ENCODE peak calls at places on chromosomes 5 and 9, in seven cellular contexts. J, F, L, H, P, Y and E are unnamed samples.

GRCh38 chr9:75960561-75960960 is 70.1 kb downstream of the PCSK5 start:
- DNase-seq in F (no peak), Y (no peak), H (no peak), J (no peak), P (no peak), L (no peak), E (no peak)

GRCh38 chr9:89249001-89249400 is 62.0 kb upstream of the CKS2 start:
- DNase-seq in H (no peak), P (no peak), Y (no peak), J (no peak), F (no peak), L (no peak), E (no peak)

GRCh38 chr5:137693951-137694721 is 41.8 kb downstream of the KLHL3 start:
- DNase-seq in H (no peak), Y (no peak), L (no peak), F (no peak), J (no peak), P (no peak), E (no peak)

GRCh38 chr5:112342364-112342763 is 76.7 kb downstream of the EPB41L4A start:
- DNase-seq in L (no peak), H (no peak), J (no peak), P (no peak), Y (no peak), F (no peak), E (no peak)

GRCh38 chr9:16058131-16058549 is 505.3 kb downstream of the CCDC171 start:
- DNase-seq in P (no peak), Y (no peak), J (no peak), H (peak; percentile 34), L (peak; percentile 91), F (no peak), E (no peak)

GRCh38 chr9:6068983-6069382 is 53.6 kb upstream of the RANBP6 start:
- DNase-seq in Y (no peak), L (no peak), P (no peak), H (no peak), F (no peak), J (no peak), E (no peak)

GRCh38 chr9:38024036-38024681 is 44.9 kb downstream of the SHB start:
- DNase-seq in Y (peak; percentile 64), L (peak; percentile 76), J (no peak), P (no peak), F (peak; percentile 75), H (peak; percentile 81), E (peak; percentile 60)

GRCh38 chr5:57850109-57850508 is 367.5 kb upstream of the ACTBL2 start:
- DNase-seq in P (no peak), L (no peak), Y (no peak), J (no peak), H (no peak), F (no peak), E (no peak)

GRCh38 chr5:167205881-167206280 is 1085.6 kb upstream of the WWC1 start:
- DNase-seq in P (no peak), J (no peak), L (no peak), H (no peak), Y (no peak), F (no peak), E (no peak)

GRCh38 chr5:65508978-65509377 is 27.3 kb upstream of the ADAMTS6 start:
- DNase-seq in Y (no peak), L (no peak), F (no peak), H (no peak), J (no peak), P (no peak), E (no peak)

DNA sequence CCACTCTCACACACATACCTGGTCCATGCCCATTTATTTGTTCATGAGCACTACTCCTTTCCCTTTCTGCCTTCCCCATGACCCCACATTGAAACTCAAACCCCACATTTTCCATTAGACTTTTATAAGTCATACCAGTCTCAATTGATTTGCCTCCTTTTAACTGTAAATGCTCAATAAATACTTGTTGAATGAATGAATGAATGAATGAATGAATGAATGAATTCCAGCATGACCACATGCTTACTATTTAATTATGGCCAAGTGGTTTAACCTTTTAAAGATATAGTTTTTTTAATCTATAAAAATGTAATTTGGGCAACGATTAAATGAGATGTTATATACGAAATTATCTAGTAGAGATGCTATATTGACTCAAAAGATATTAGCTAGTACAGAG is 54.1 kb upstream of the GRAMD2B start:
- DNase-seq in F (no peak), J (no peak), H (no peak), P (no peak), Y (no peak), L (no peak), E (no peak)
- H3K27ac ChIP-seq in F (no peak overlapping the region), J (no peak overlapping the region), H (no peak overlapping the region), P (no peak overlapping the region), Y (no peak overlapping the region), L (no peak overlapping the region), E (no peak overlapping the region)

GRCh38 chr5:33631139-33631538 is 190.4 kb downstream of the TARS1 start:
- DNase-seq in F (no peak), Y (no peak), J (no peak), P (no peak), L (no peak), H (no peak), E (no peak)
- H3K27ac ChIP-seq in F (no peak overlapping the region), Y (no peak overlapping the region), J (no peak overlapping the region), P (no peak overlapping the region), L (no peak overlapping the region), H (no peak overlapping the region), E (no peak overlapping the region)

GRCh38 chr5:134511796-134512660 is 13.4 kb upstream of the JADE2 start:
- DNase-seq in L (peak; percentile 85), P (peak; percentile 83), H (peak; percentile 35), Y (peak; percentile 69), F (peak; percentile 12), J (peak; percentile 67), E (no peak)
- H3K27ac ChIP-seq in L (no peak overlapping the region), P (no peak overlapping the region), H (peak overlapping the region; percentile 84), Y (peak overlapping the region; percentile 45), F (peak overlapping the region; percentile 24), J (peak overlapping the region; percentile 71), E (no peak overlapping the region)

DNA sequence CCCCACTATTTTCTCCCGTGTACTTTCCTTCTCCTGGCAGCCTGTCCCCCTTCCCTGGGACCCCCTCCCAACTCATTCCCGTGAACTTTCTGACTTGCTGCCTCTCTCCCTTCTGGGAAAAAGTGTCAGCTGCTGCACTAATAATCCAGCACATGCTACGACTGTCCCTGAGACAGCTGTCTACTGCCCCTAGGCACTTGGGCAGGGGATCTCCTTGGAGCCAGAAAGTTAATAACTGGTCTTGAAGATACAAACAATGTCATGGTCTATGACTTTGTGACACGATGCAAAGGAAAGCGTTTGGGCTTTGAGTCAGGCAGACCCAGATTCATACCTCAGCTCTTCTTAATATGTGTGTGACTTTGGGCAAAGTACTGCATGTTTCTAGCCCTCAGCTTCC is 10.1 kb upstream of the RNF183 start:
- DNase-seq in P (no peak), H (no peak), J (no peak), Y (no peak), F (no peak), L (no peak), E (no peak)
- H3K27ac ChIP-seq in P (no peak overlapping the region), H (no peak overlapping the region), J (no peak overlapping the region), Y (no peak overlapping the region), F (no peak overlapping the region), L (no peak overlapping the region), E (no peak overlapping the region)

DNA sequence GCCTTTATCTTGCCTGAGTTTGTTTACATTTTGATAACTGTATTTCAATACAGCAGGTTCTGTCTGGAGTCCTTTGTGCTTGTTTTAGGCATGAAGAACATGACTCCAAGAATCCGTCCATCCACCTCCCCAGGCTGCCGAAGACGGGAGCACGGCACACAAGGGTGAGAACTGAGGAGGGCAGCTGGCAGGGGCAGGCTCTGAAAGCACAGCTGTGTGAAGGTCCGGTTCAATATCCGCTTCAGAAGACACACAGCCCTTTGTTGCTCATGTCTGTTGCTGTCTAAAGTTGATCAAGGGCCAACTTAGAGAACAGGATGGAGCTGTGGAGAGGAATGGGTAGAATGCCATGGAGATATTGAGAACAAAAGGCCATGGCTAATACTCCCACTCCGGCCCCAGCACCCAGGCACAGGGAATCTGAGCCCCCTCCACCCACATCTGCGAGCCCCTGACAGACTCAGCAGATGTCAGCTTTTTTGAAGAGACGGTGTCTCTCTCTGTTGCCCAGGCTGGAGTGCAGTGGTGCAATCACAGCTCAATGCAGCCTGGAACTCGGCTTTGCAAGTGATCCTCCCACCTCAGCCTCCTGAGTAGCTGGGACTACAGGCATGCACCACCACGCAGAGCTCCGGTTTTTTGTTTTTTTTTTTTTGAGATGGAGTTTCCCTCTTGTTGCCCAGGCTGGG is 58.5 kb upstream of the GNE start:
- DNase-seq in P (no peak), F (peak; percentile 73), J (peak; percentile 39), L (no peak), H (no peak), Y (no peak), E (peak; percentile 79)
- H3K27ac ChIP-seq in P (no peak overlapping the region), F (peak overlapping the region; percentile 87), J (peak overlapping the region; percentile 53), L (no peak overlapping the region), H (no peak overlapping the region), Y (no peak overlapping the region), E (peak overlapping the region; percentile 86)

DNA sequence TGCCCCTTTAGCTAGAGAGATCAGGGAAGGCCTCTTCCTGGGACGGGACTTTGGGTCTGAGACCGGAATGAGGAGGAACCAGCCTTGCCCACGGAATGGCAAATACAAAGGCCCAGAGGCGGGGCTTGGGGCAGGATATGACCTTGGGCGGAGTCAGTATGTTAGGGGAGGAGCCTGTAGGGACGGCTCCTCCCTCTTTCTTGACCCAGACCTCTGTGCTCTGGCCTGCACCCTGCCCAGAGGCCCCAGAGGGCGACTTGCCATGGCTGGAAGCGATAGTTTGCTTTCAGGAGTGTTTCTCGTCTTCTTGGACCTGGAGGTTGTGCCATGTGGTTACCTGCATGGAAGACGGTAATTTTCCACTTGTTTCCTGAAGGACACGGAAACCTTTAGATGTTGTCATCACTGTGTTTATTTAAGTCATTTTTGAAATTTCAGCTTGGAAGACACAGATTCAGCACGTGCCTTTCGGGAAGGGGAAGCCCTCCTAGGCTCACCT is 85.6 kb downstream of the DAB2IP start:
- DNase-seq in J (peak; percentile 91), P (peak; percentile 59), H (peak; percentile 74), Y (peak; percentile 51), F (no peak), L (no peak), E (no peak)
- H3K27ac ChIP-seq in J (peak overlapping the region; percentile 94), P (peak overlapping the region; percentile 91), H (peak overlapping the region; percentile 84), Y (peak overlapping the region; percentile 95), F (no peak overlapping the region), L (no peak overlapping the region), E (peak overlapping the region; percentile 58)